ENCODE peak calls at places on chromosomes 11 and 22, in five cellular contexts. J is H1, X is GM12878, V is HEK293T, Q is HepG2. O is an unnamed sample.

GRCh38 chr11:60316317-60316716 is 10.7 kb upstream of the MS4A6E start:
- DNase-seq in J (no peak), X (no peak), V (no peak), Q (no peak), O (no peak)

GRCh38 chr11:102530558-102530957 is at the start of gene MMP7:
- DNase-seq in J (no peak), X (no peak), V (no peak), Q (no peak), O (no peak)

GRCh38 chr11:102780491-102780918 is at the start of gene MMP10:
- DNase-seq in J (peak), X (no peak), V (peak), Q (peak), O (peak)

GRCh38 chr11:128692750-128693578 is 908 bp upstream of the FLI1 start:
- DNase-seq in J (no peak), X (no peak), V (no peak), Q (no peak), O (no peak)

GRCh38 chr11:122864386-122864785 is 18.2 kb upstream of the JHY start:
- DNase-seq in J (no peak), X (no peak), V (no peak), Q (no peak), O (no peak)

GRCh38 chr22:25076281-25076680 is 123.4 kb upstream of the CRYBB3 start:
- DNase-seq in J (no peak), X (no peak), V (no peak), Q (no peak), O (no peak)

GRCh38 chr11:118238397-118238796 is 13.6 kb upstream of the JAML start:
- DNase-seq in J (no peak), X (no peak), V (no peak), Q (no peak), O (no peak)

GRCh38 chr11:117328414-117329010 is 858 bp downstream of the CEP164 start:
- DNase-seq in J (no peak), X (no peak), V (peak), Q (no peak), O (no peak)

GRCh38 chr11:17076517-17077239 is 789 bp downstream of the RPS13 start:
- DNase-seq in J (no peak), X (no peak), V (no peak), Q (no peak), O (no peak)

GRCh38 chr11:96905084-96905641 is 515.4 kb downstream of the JRKL start:
- DNase-seq in J (no peak), X (no peak), V (no peak), Q (no peak), O (no peak)

GRCh38 chr22:29071261-29072045 is 1.4 kb upstream of the KREMEN1 start:
- DNase-seq in J (peak), X (no peak), V (peak), Q (peak), O (no peak)

GRCh38 chr11:93972790-93973189 is 48.4 kb upstream of the HEPHL1 start:
- DNase-seq in J (no peak), X (no peak), V (no peak), Q (no peak), O (no peak)

GRCh38 chr22:23404689-23405365 is 175.3 kb downstream of the IGLL1 start:
- DNase-seq in J (no peak), X (no peak), V (no peak), Q (peak), O (peak)

GRCh38 chr11:21007297-21007696 is 337.9 kb downstream of the NELL1 start:
- DNase-seq in J (no peak), X (no peak), V (no peak), Q (no peak), O (peak)

GRCh38 chr11:128208329-128209220 is 378.8 kb downstream of the ETS1 start:
- DNase-seq in J (no peak), X (no peak), V (no peak), Q (no peak), O (no peak)

GRCh38 chr22:35102663-35103062 is 36.7 kb downstream of the ISX start:
- DNase-seq in J (peak), X (no peak), V (peak), Q (no peak), O (peak)

GRCh38 chr22:36913431-36914382 is at the start of gene CSF2RB:
- DNase-seq in J (no peak), X (no peak), V (no peak), Q (no peak), O (no peak)

GRCh38 chr11:32307921-32308320 is 127.4 kb downstream of the WT1 start:
- DNase-seq in J (no peak), X (no peak), V (no peak), Q (no peak), O (no peak)

GRCh38 chr11:15616130-15617105 is 501.7 kb downstream of the INSC start:
- DNase-seq in J (no peak), X (no peak), V (no peak), Q (no peak), O (no peak)

GRCh38 chr11:39589391-39589790 is 1870.1 kb downstream of the LRRC4C start:
- DNase-seq in J (no peak), X (no peak), V (no peak), Q (no peak), O (no peak)

GRCh38 chr11:71481101-71481960 is 28.3 kb downstream of the NADSYN1 start:
- DNase-seq in J (no peak), X (no peak), V (no peak), Q (no peak), O (no peak)

GRCh38 chr11:77072851-77073327 is 6.1 kb downstream of the CAPN5 start:
- DNase-seq in J (no peak), X (no peak), V (no peak), Q (no peak), O (no peak)

GRCh38 chr11:1351278-1351937 is 38.3 kb upstream of the BRSK2 start:
- DNase-seq in J (no peak), X (no peak), V (peak), Q (peak), O (no peak)

GRCh38 chr11:67022341-67022933 is 497 bp upstream of the SYT12 start:
- DNase-seq in J (no peak), X (no peak), V (no peak), Q (no peak), O (no peak)

GRCh38 chr11:128181090-128181485 is 406.3 kb downstream of the ETS1 start:
- DNase-seq in J (no peak), X (no peak), V (no peak), Q (no peak), O (no peak)

GRCh38 chr22:49209452-49210195 is 618.0 kb downstream of the BRD1 start:
- DNase-seq in J (no peak), X (no peak), V (no peak), Q (peak), O (no peak)

GRCh38 chr11:96001037-96001436 is 77.1 kb upstream of the MTMR2 start:
- DNase-seq in J (no peak), X (no peak), V (no peak), Q (no peak), O (no peak)

GRCh38 chr11:3635641-3636375 is 6.0 kb downstream of the ART5 start:
- DNase-seq in J (no peak), X (no peak), V (no peak), Q (no peak), O (no peak)

DNA sequence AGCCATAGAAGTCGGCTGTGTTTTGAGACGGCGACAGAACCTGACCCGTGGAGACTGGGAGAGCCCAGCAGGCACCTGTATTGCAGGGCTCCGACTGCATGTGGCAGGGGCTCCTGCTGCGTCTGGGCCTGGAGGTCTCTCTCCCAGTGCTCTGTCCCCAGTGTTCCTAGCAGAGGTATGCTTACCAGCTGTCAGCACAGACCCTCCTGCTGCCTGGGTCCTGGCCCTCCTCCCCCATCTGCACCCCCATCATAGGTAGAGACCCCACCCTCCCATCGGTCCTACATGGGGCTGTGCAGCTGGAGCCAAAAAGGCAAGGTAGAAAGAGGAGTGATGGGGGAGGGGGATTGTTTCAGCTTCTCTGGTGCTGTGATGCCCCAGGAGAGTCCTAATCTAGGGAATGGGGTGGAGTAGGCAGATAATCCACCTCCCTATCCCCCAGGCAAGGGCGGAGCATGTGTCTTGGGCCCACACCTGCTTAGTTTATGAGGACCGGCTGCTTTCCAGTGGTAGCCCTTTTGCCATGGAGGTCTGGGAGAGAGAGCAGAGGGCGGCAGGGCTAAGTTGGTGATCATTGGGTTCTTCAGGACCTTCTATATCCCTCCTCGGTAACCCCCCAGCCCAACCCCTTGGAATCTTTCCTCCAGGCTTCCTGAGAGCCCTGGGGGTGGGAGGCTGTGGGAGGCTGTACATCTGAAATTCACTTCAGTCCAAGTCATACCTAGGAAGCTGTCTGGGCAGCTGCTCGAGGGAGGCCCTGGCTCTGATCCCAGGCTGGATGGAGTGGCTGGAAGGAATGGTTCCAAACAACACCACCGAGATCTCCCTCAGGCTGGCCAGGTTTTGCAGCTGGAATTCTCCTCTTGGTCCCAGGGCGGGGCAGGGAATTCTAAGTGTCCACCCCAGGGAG is 5.3 kb downstream of the SLC7A4 start:
- DNase-seq in J (no peak), X (no peak), V (no peak), Q (no peak), O (no peak)
- TF ChIP-seq SUZ12 in J (no peak), X (no peak), V (no peak), Q (no peak), O (no peak)

DNA sequence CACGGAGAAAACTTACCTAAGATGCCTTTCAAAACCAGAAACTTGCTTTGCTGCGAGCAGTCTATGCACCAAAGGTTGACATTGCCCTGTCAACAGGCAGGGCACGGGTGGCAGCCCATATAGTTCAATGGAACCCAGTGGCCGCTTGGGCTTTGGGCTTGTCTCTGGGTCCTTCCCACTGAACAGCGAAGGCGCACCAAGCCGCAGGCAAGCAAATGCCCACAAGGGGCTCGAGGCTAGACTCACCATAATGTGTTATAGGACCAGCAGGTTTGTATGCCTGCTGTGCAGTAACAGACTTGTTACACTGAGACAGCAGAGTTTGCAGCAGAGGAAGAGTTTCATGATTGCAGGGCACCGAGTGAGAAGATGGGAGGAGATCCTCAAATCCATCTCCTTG is 20.3 kb downstream of the CLDN5 start:
- DNase-seq in J (no peak), X (no peak), V (no peak), Q (no peak), O (no peak)
- TF ChIP-seq SUZ12 in J (no peak), X (no peak), V (no peak), Q (no peak), O (no peak)

GRCh38 chr11:12506502-12506921 is 129.1 kb downstream of the PARVA start:
- DNase-seq in J (no peak), X (no peak), V (no peak), Q (no peak), O (no peak)
- TF ChIP-seq SUZ12 in J (no peak), X (no peak), V (no peak), Q (no peak), O (no peak)

GRCh38 chr11:120622189-120622912 is 110.8 kb downstream of the GRIK4 start:
- DNase-seq in J (no peak), X (no peak), V (no peak), Q (no peak), O (no peak)
- TF ChIP-seq SUZ12 in J (no peak), X (no peak), V (no peak), Q (no peak), O (no peak)

GRCh38 chr11:62853279-62853965 is 14.0 kb upstream of the WDR74 start:
- DNase-seq in J (no peak), X (no peak), V (no peak), Q (no peak), O (no peak)

GRCh38 chr11:62852523-62853188 is 13.3 kb upstream of the WDR74 start:
- DNase-seq in J (no peak), X (no peak), V (no peak), Q (no peak), O (no peak)

GRCh38 chr11:62851807-62852522 is 12.6 kb upstream of the WDR74 start:
- DNase-seq in J (no peak), X (no peak), V (no peak), Q (peak), O (no peak)

GRCh38 chr11:62854013-62854824 is 14.8 kb upstream of the WDR74 start:
- DNase-seq in J (no peak), X (no peak), V (no peak), Q (no peak), O (no peak)

GRCh38 chr11:62850911-62851806 is 11.8 kb upstream of the WDR74 start:
- DNase-seq in J (no peak), X (no peak), V (no peak), Q (peak), O (no peak)
- TF ChIP-seq SUZ12 in J (no peak), X (no peak), V (no peak), Q (no peak), O (no peak)

O was measured in NT2/D1.